ENCODE peak calls at places on chromosomes 1 and 21, in eight cellular contexts. X is NCI-H1694 treated with DMSO at 0.1 percent for 48 hours, Q is left ventricle myocardium inferior, Y is HEK293T, J is MCF 10A, S is brain pericyte, H is hepatic stellate cell, V is cardiac muscle cell. D is an unnamed sample.

GRCh38 chr1:100455478-100456072 is 82.4 kb upstream of the GPR88 start:
- DNase-seq in X (peak), Q (no peak), Y (no peak), J (peak), S (no peak), H (no peak), V (peak), D (no peak)

GRCh38 chr1:156204686-156205085 is 8.1 kb upstream of the PMF1 start:
- DNase-seq in X (no peak), Q (no peak), Y (no peak), J (no peak), S (no peak), H (no peak), V (no peak), D (no peak)

GRCh38 chr1:160618763-160619274 is 28.0 kb downstream of the SLAMF1 start:
- DNase-seq in X (peak), Q (no peak), Y (peak), J (no peak), S (no peak), H (no peak), V (no peak), D (no peak)

GRCh38 chr1:32900371-32900955 is 726 bp downstream of the TMEM54 start:
- DNase-seq in X (no peak), Q (no peak), Y (no peak), J (no peak), S (no peak), H (no peak), V (no peak), D (no peak)

GRCh38 chr1:198771562-198772153 is 132.8 kb downstream of the PTPRC start:
- DNase-seq in X (peak), Q (no peak), Y (peak), J (peak), S (no peak), H (peak), V (peak), D (no peak)

GRCh38 chr1:101207891-101208290 is 28.9 kb upstream of the S1PR1 start:
- DNase-seq in X (no peak), Q (no peak), Y (no peak), J (peak), S (no peak), H (no peak), V (no peak), D (no peak)

GRCh38 chr1:33918368-33918767 is 54.5 kb downstream of the HMGB4 start:
- DNase-seq in X (no peak), Q (no peak), Y (no peak), J (no peak), S (no peak), H (no peak), V (no peak), D (no peak)

GRCh38 chr21:33856893-33857527 is 58.6 kb downstream of the ATP5PO start:
- DNase-seq in X (peak), Q (no peak), Y (no peak), J (no peak), S (no peak), H (no peak), V (no peak), D (no peak)

GRCh38 chr21:39132248-39132647 is 51.0 kb downstream of the PSMG1 start:
- DNase-seq in X (no peak), Q (no peak), Y (no peak), J (no peak), S (no peak), H (no peak), V (no peak), D (no peak)

GRCh38 chr1:184890539-184890973 is 83.8 kb downstream of the NIBAN1 start:
- DNase-seq in X (peak), Q (no peak), Y (no peak), J (no peak), S (no peak), H (no peak), V (peak), D (no peak)

GRCh38 chr21:38768385-38769071 is 37.2 kb upstream of the ETS2 start:
- DNase-seq in X (no peak), Q (no peak), Y (no peak), J (peak), S (peak), H (peak), V (no peak), D (no peak)

GRCh38 chr1:234261545-234261944 is 111.7 kb upstream of the COA6 start:
- DNase-seq in X (no peak), Q (no peak), Y (no peak), J (no peak), S (no peak), H (no peak), V (no peak), D (no peak)

GRCh38 chr1:51247499-51247898 is 11.4 kb downstream of the RNF11 start:
- DNase-seq in X (no peak), Q (no peak), Y (no peak), J (no peak), S (no peak), H (no peak), V (no peak), D (no peak)

GRCh38 chr1:58246549-58246948 is 300.0 kb downstream of the OMA1 start:
- DNase-seq in X (no peak), Q (no peak), Y (no peak), J (no peak), S (no peak), H (no peak), V (no peak), D (no peak)

GRCh38 chr1:22413799-22414198 is 37.9 kb upstream of the ZBTB40 start:
- DNase-seq in X (no peak), Q (no peak), Y (no peak), J (no peak), S (no peak), H (no peak), V (no peak), D (no peak)

GRCh38 chr1:81585371-81585770 is 215.4 kb upstream of the ADGRL2 start:
- DNase-seq in X (no peak), Q (no peak), Y (no peak), J (no peak), S (no peak), H (no peak), V (no peak), D (no peak)